ENCODE peak calls at places on chromosomes 3 and 15, in ten cellular contexts. F is CD8-positive, alpha-beta memory T cell; M is HT-29; L is hepatocyte; H is endothelial cell; U is hepatic stellate cell; Q is NCI-H2029; R is ovary; J is AG08396; Y is Kasumi-1. Z is an unnamed sample.

GRCh38 chr3:74079961-74080562 is 455.3 kb upstream of the PDZRN3 start:
- DNase-seq in R (no peak), L (no peak), F (no peak), Y (no peak), U (no peak), H (no peak), M (no peak), J (no peak), Q (no peak), Z (no peak)

GRCh38 chr3:99758502-99759177 is 59.0 kb upstream of the CMSS1 start:
- DNase-seq in L (no peak), M (no peak), F (no peak), U (no peak), R (no peak), Y (no peak), Q (no peak), H (no peak), J (no peak), Z (no peak)

GRCh38 chr3:10596746-10597448 is 91.5 kb upstream of the ATP2B2 start:
- DNase-seq in Q (no peak), M (no peak), L (no peak), J (no peak), U (no peak), R (no peak), F (no peak), H (no peak), Y (no peak), Z (no peak)

GRCh38 chr3:148233403-148233802 is 464.3 kb upstream of the AGTR1 start:
- DNase-seq in R (no peak), M (no peak), H (no peak), Y (peak), U (peak), Q (no peak), L (no peak), F (no peak), J (no peak), Z (no peak)

GRCh38 chr3:45409921-45410320 is 21.5 kb downstream of the LARS2 start:
- DNase-seq in F (no peak), Q (no peak), R (peak), H (no peak), Y (no peak), M (no peak), J (no peak), U (no peak), L (no peak), Z (no peak)

GRCh38 chr15:63500265-63501250 is 3.8 kb upstream of the USP3 start:
- DNase-seq in Y (no peak), J (no peak), H (no peak), F (no peak), R (no peak), M (peak), L (peak), Q (no peak), U (no peak), Z (no peak)

GRCh38 chr15:69664572-69665326 is 212.1 kb downstream of the RPLP1 start:
- DNase-seq in Y (no peak), L (no peak), F (no peak), J (no peak), R (no peak), U (no peak), H (no peak), M (no peak), Q (no peak), Z (no peak)

GRCh38 chr15:76576526-76577279 is 240.1 kb downstream of the ISL2 start:
- DNase-seq in Q (no peak), J (peak), L (peak), F (no peak), Y (no peak), H (no peak), R (peak), U (no peak), M (peak), Z (no peak)

GRCh38 chr3:186932281-186933181 is 2.2 kb downstream of the ST6GAL1 start:
- DNase-seq in H (peak), M (no peak), L (no peak), J (no peak), Y (no peak), Q (peak), F (no peak), R (peak), U (no peak), Z (no peak)

Z was measured in HuH-7.